ENCODE peak calls at places on chromosomes 12 and 14, in six cellular contexts. V is body of pancreas, Q is RWPE2, I is Panc1, Z is adrenal gland, G is right atrium auricular region. C is an unnamed sample.

GRCh38 chr14:65100905-65101541 is 1.3 kb downstream of the MAX start:
- DNase-seq in Q (no peak), Z (no peak), G (no peak), I (no peak), V (no peak), C (no peak)

GRCh38 chr14:95533822-95534221 is 1.0 kb upstream of the GLRX5 start:
- DNase-seq in V (no peak), Z (no peak), Q (peak; percentile 46), I (no peak), G (no peak), C (no peak)

GRCh38 chr12:132520421-132521199 is 30.7 kb downstream of the FBRSL1 start:
- DNase-seq in V (no peak), G (no peak), Z (no peak), Q (no peak), I (no peak), C (peak; percentile 63)

GRCh38 chr14:64265222-64265621 is 28.9 kb downstream of the ESR2 start:
- DNase-seq in Z (no peak), I (no peak), Q (no peak), V (no peak), G (no peak), C (no peak)

GRCh38 chr14:69771136-69771535 is 4.2 kb downstream of the SRSF5 start:
- DNase-seq in V (no peak), I (no peak), Q (no peak), G (no peak), Z (no peak), C (no peak)

GRCh38 chr14:72503696-72504368 is 390.1 kb downstream of the DPF3 start:
- DNase-seq in I (no peak), G (peak; percentile 34), Q (no peak), V (no peak), Z (no peak), C (no peak)

GRCh38 chr12:119780786-119781434 is 96.2 kb downstream of the CIT start:
- DNase-seq in G (no peak), Q (no peak), V (peak; percentile 67), I (no peak), Z (peak; percentile 76), C (peak; percentile 71)

GRCh38 chr12:106049105-106049504 is 89.6 kb downstream of the NUAK1 start:
- DNase-seq in Q (no peak), G (no peak), I (no peak), V (no peak), Z (no peak), C (no peak)

GRCh38 chr14:90140298-90140955 is 78.6 kb downstream of the KCNK13 start:
- DNase-seq in I (no peak), Q (no peak), G (no peak), V (no peak), Z (no peak), C (no peak)

GRCh38 chr12:47818701-47819543 is 781 bp downstream of the HDAC7 start:
- DNase-seq in I (no peak), G (no peak), Q (no peak), Z (peak; percentile 65), V (peak; percentile 60), C (peak; percentile 92)

GRCh38 chr12:93125126-93125525 is 196.0 kb upstream of the EEA1 start:
- DNase-seq in Q (no peak), I (no peak), V (no peak), Z (no peak), G (no peak), C (no peak)

GRCh38 chr12:65415826-65416225 is 137.3 kb downstream of the MSRB3 start:
- DNase-seq in Q (no peak), V (no peak), I (no peak), Z (no peak), G (no peak), C (no peak)

GRCh38 chr12:9754984-9755383 is 5.7 kb downstream of the CD69 start:
- DNase-seq in V (no peak), Q (no peak), G (no peak), I (no peak), Z (no peak), C (no peak)

GRCh38 chr12:40224439-40225291 is at the start of gene LRRK2:
- DNase-seq in Q (peak; percentile 43), I (no peak), G (peak; percentile 85), V (peak; percentile 86), Z (peak; percentile 84), C (peak; percentile 60)

GRCh38 chr12:131683266-131684014 is 27.4 kb upstream of the SFSWAP start:
- DNase-seq in Q (no peak), V (no peak), G (no peak), I (no peak), Z (no peak), C (peak; percentile 31)

GRCh38 chr12:122006186-122006926 is 15.3 kb upstream of the BCL7A start:
- DNase-seq in Q (no peak), V (no peak), G (no peak), Z (no peak), I (no peak), C (peak; percentile 36)

GRCh38 chr12:113208041-113208934 is 13.0 kb upstream of the TPCN1 start:
- DNase-seq in V (peak; percentile 70), Q (no peak), G (no peak), I (no peak), Z (peak; percentile 59), C (no peak)

GRCh38 chr12:85424581-85425348 is 144.7 kb downstream of the ALX1 start:
- DNase-seq in G (no peak), I (no peak), Q (no peak), Z (no peak), V (peak; percentile 61), C (no peak)

GRCh38 chr14:105737504-105738246 is 211.3 kb downstream of the TMEM121 start:
- DNase-seq in Q (peak; percentile 49), Z (no peak), I (no peak), V (no peak), G (no peak), C (no peak)

GRCh38 chr12:108761226-108761625 is 29.9 kb upstream of the CORO1C start:
- DNase-seq in Q (no peak), I (no peak), Z (no peak), V (no peak), G (no peak), C (no peak)

GRCh38 chr14:93953739-93954515 is 22.4 kb downstream of the ASB2 start:
- DNase-seq in Q (no peak), G (no peak), I (no peak), Z (no peak), V (no peak), C (peak; percentile 67)

GRCh38 chr14:78618379-78618778 is 448.2 kb downstream of the NRXN3 start:
- DNase-seq in Z (no peak), V (no peak), Q (no peak), G (no peak), I (no peak), C (no peak)

GRCh38 chr14:75277000-75277795 is 1.4 kb upstream of the FOS start:
- DNase-seq in G (peak; percentile 99), V (peak; percentile 94), I (no peak), Q (peak; percentile 90), Z (peak; percentile 93), C (peak; percentile 93)

GRCh38 chr12:13530966-13531365 is 334.4 kb downstream of the EMP1 start:
- DNase-seq in I (no peak), G (no peak), Q (no peak), Z (no peak), V (no peak), C (no peak)

GRCh38 chr12:24135158-24135850 is 185.8 kb upstream of the SOX5 start:
- DNase-seq in Q (no peak), I (no peak), V (no peak), G (no peak), Z (no peak), C (no peak)

GRCh38 chr12:22781339-22781738 is 156.4 kb downstream of the ETNK1 start:
- DNase-seq in G (no peak), V (no peak), I (no peak), Z (no peak), Q (no peak), C (no peak)

GRCh38 chr14:45838597-45838996 is 585.6 kb upstream of the MIS18BP1 start:
- DNase-seq in V (no peak), G (no peak), Q (no peak), I (no peak), Z (no peak), C (no peak)

GRCh38 chr12:54042970-54043744 is 10.3 kb downstream of the HOXC5 start:
- DNase-seq in Z (no peak), V (no peak), I (no peak), Q (no peak), G (no peak), C (no peak)
- H3K27me3 ChIP-seq in Z (peaks cover 3% of the 10 kb centered on the region), V (peaks cover 3% of the 10 kb centered on the region), I (no peaks in the 10 kb centered on the region), Q (peaks cover 85% of the 10 kb centered on the region), G (peaks cover 18% of the 10 kb centered on the region), C (peaks cover 100% of the 10 kb centered on the region)

GRCh38 chr12:100716658-100716948 is 78.0 kb upstream of the ANO4 start:
- DNase-seq in Q (no peak), V (no peak), I (no peak), Z (no peak), G (no peak), C (peak; percentile 68)

GRCh38 chr12:100717733-100718067 is 76.9 kb upstream of the ANO4 start:
- DNase-seq in G (no peak), Z (no peak), Q (no peak), V (no peak), I (no peak), C (no peak)

GRCh38 chr12:100718212-100718611 is 76.4 kb upstream of the ANO4 start:
- DNase-seq in Z (no peak), I (no peak), V (no peak), G (no peak), Q (no peak), C (no peak)

GRCh38 chr12:100715976-100716657 is 78.5 kb upstream of the ANO4 start:
- DNase-seq in Z (no peak), G (no peak), Q (peak; percentile 49), I (no peak), V (no peak), C (peak; percentile 67)

GRCh38 chr12:100716949-100717732 is 77.4 kb upstream of the ANO4 start:
- DNase-seq in Q (peak; percentile 37), V (no peak), I (no peak), Z (no peak), G (no peak), C (peak; percentile 90)
- H3K4me3 ChIP-seq in Q (peak overlapping the region; percentile 52), V (no peak overlapping the region), I (peak overlapping the region; percentile 38), Z (no peak overlapping the region), G (peak overlapping the region; percentile 14), C (peak overlapping the region; percentile 46)

GRCh38 chr14:55019968-55020554 is 6.8 kb downstream of the WDHD1 start:
- DNase-seq in I (no peak), V (no peak), Z (no peak), G (no peak), Q (no peak), C (no peak)
- H3K36me3 ChIP-seq in I (no peaks in the 10 kb centered on the region), V (no peaks in the 10 kb centered on the region), Z (no peaks in the 10 kb centered on the region), G (no peaks in the 10 kb centered on the region), Q (peaks cover 77% of the 10 kb centered on the region), C (peaks cover 3% of the 10 kb centered on the region)

DNA sequence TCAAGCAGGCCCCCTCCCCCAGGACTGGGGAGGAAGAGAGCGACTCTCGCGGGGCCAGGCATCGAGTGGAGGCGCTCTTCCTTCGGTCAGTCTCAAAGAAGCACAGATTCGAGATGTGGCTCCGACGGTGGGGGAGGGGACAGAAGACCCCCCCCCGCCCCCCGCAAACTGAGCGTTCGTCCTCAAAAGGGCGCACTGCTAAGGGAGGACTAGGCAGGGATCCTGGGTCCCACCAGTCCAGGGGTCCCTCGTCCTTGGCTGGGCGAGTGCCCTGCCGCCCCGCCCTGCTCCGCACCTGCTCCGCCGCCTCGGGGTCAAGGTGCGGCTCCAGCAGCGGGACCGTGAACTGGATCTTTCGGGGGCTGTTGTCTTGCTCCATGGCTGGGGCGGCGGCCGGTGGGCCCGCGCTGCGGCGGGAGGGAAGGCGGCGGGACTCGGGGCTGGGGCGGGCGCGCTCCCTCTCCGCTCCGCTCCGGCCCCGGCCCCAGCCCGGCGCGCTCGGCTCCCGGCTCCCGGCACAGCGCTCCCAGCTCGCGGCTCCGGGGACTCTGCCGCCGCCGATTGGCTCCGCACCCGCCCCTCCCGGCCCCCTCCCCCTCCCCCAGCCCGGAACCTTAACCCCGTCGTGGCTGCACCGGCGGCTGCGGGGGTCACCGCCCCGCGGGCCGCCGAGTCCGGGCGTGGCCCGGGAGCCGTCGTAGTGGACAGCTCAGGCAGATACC is at the start of gene PPP1R1A:
- DNase-seq in Z (no peak), G (no peak), I (no peak), V (peak; percentile 41), Q (no peak), C (peak; percentile 95)
- H3K27me3 ChIP-seq in Z (no peaks in the 10 kb centered on the region), G (no peaks in the 10 kb centered on the region), I (peaks cover 21% of the 10 kb centered on the region), V (no peaks in the 10 kb centered on the region), Q (peaks cover 28% of the 10 kb centered on the region), C (peaks cover 34% of the 10 kb centered on the region)